ENCODE peak calls at places on chromosomes 7 and 10, in seven cellular contexts. D, P, T, R, G, U and O are unnamed samples.

GRCh38 chr7:24200407-24200806 is 83.6 kb upstream of the NPY start:
- DNase-seq in G (no peak), D (no peak), R (no peak), U (peak), T (no peak), P (no peak), O (no peak)

GRCh38 chr7:50614721-50615518 is 49.7 kb upstream of the DDC start:
- DNase-seq in D (no peak), G (no peak), U (no peak), R (no peak), P (no peak), T (no peak), O (no peak)

GRCh38 chr10:61076572-61077114 is 132.7 kb upstream of the RHOBTB1 start:
- DNase-seq in T (no peak), P (no peak), U (no peak), R (no peak), D (no peak), G (no peak), O (no peak)

GRCh38 chr10:47361293-47361692 is 13.1 kb downstream of the RBP3 start:
- DNase-seq in G (no peak), R (no peak), T (peak), D (peak), P (peak), U (no peak), O (no peak)

GRCh38 chr10:3926268-3926667 is 141.3 kb upstream of the KLF6 start:
- DNase-seq in G (no peak), U (no peak), P (no peak), R (peak), T (no peak), D (no peak), O (no peak)

GRCh38 chr7:114910787-114911186 is 11.1 kb upstream of the MDFIC start:
- DNase-seq in T (no peak), R (no peak), D (no peak), U (no peak), P (no peak), G (no peak), O (no peak)

GRCh38 chr7:51328351-51328801 is 11.8 kb upstream of the COBL start:
- DNase-seq in T (no peak), D (no peak), R (no peak), G (no peak), P (no peak), U (no peak), O (no peak)

GRCh38 chr7:81180573-81180972 is 261.7 kb upstream of the SEMA3C start:
- DNase-seq in D (no peak), P (no peak), G (no peak), R (no peak), U (no peak), T (no peak), O (no peak)

GRCh38 chr7:92831716-92832622 is 4.4 kb downstream of the CDK6 start:
- DNase-seq in G (no peak), P (no peak), T (no peak), D (peak), U (peak), R (peak), O (no peak)

GRCh38 chr10:19628767-19629443 is 187.3 kb upstream of the PLXDC2 start:
- DNase-seq in T (no peak), D (no peak), G (no peak), U (no peak), P (no peak), R (peak), O (no peak)

GRCh38 chr10:5976689-5977470 is 463 bp downstream of the IL15RA start:
- DNase-seq in U (no peak), T (peak), G (no peak), P (no peak), R (peak), D (peak), O (peak)

GRCh38 chr7:100745184-100745583 is 11.8 kb downstream of the ZAN start:
- DNase-seq in R (peak), P (no peak), T (peak), G (no peak), U (no peak), D (peak), O (peak)

GRCh38 chr7:88218836-88219605 is 817 bp downstream of the SRI start:
- DNase-seq in D (peak), U (peak), R (peak), G (no peak), P (peak), T (no peak), O (peak)

GRCh38 chr7:46855851-46856250 is 726.1 kb downstream of the TNS3 start:
- DNase-seq in D (no peak), T (no peak), U (no peak), R (no peak), P (no peak), G (no peak), O (no peak)

GRCh38 chr10:10662720-10663467 is 354.8 kb upstream of the CELF2 start:
- DNase-seq in U (no peak), R (no peak), D (no peak), G (peak), T (no peak), P (no peak), O (no peak)

GRCh38 chr10:131743190-131744151 is 157.3 kb upstream of the PPP2R2D start:
- DNase-seq in R (no peak), G (no peak), U (no peak), P (no peak), D (no peak), T (no peak), O (no peak)

GRCh38 chr7:3998060-3998459 is 684.0 kb upstream of the FOXK1 start:
- DNase-seq in T (no peak), G (no peak), U (no peak), R (no peak), D (peak), P (no peak), O (no peak)

DNA sequence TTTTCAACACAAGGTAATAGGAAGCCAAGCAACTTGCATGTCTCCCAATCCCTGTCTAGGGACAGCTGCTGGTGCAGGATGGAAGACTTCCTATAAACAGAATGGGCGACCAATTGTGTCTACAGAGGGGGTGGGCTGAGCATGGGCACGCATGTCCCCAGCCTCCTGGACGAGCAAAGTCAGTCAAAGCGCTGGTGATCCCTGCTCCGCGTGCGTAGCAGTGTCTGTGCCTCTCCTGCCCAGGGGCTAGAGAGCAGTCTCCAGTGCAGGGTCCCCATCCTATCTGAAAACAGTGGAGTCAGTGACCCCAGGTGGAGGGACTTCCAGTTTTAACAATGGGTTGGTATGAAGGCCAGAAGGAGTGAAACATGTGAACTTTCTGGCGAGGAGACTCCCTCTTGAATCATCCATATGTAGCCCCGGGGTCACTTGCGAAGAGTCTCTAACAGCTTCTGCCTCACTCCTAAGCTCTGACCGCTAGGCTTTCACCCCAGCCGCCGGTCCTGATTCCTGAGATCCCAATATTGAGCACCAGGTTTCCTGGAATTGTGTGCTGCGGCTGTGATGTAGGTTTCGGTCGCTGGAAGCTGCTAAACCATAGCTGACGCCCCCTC is 723 bp upstream of the CASP2 start:
- DNase-seq in U (no peak), D (no peak), P (no peak), R (no peak), G (no peak), T (no peak), O (no peak)
- H3K27ac ChIP-seq in U (peak), D (peak), P (peak), R (no peak), G (peak), T (peak), O (peak)

GRCh38 chr7:104767826-104768536 is 246.0 kb upstream of the KMT2E start:
- DNase-seq in G (no peak), R (no peak), P (no peak), D (no peak), U (no peak), T (no peak), O (no peak)
- TF ChIP-seq CTCF in G (no peak), R (no peak), P (no peak), D (no peak), U (no peak), T (no peak), O (no peak)

GRCh38 chr10:35079763-35080162 is 10.4 kb downstream of the CUL2 start:
- DNase-seq in P (no peak), U (no peak), T (peak), G (no peak), R (peak), D (peak), O (no peak)
- H3K4me3 ChIP-seq in P (no peak), U (no peak), T (no peak), G (no peak), R (no peak), D (no peak), O (no peak)

DNA sequence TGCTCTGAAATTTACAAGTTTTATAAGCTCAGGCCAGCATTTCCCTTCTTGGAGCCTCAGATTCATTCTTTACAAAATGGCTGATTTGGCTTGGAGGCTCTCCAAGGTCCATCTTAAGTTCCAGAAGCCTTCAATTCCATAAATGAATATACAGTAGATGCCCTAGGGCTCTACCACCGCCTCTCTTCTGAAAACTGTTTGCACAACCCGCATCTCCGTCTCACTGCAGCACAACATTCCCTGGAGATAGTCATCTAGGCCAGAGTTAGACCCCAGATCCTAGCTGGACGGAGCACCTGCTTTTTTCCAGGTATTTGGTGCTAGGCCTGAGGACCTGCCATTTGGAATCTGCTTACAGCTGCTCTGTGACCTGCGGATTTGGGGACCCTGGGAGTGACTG is 50.5 kb upstream of the NRP1 start:
- DNase-seq in G (no peak), P (no peak), R (no peak), D (no peak), U (no peak), T (no peak), O (no peak)
- H3K27ac ChIP-seq in G (no peak), P (no peak), R (no peak), D (no peak), U (no peak), T (no peak), O (no peak)

DNA sequence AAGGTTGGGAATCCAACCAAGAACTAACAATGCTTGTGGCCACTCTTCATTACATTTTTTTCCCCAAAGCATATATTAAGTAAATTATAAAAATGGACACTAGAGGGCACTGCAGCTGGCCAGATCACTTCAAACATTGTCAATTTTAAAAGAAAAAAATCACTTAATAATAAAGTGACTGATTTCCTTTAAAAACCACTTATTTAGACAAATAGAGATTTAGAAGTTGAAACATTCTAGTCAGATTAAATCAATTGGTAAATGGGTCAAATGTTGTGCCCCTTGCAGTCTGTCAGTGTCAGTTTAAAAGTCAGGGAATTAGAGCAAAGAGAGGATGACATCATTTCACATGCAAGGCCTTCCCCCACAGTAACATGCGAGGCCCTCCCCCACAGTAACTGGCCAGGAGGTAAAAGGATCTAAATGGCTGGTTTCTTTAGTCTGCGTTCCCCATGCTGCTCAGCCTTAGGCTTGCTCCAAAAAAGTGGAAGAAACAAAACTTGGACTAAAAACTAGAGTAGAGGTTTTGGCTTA is 177.9 kb downstream of the SKAP2 start:
- DNase-seq in G (no peak), R (peak), U (no peak), T (peak), D (peak), P (no peak), O (no peak)
- TF ChIP-seq CTCF in G (peak), R (peak), U (peak), T (peak), D (peak), P (peak), O (peak)

DNA sequence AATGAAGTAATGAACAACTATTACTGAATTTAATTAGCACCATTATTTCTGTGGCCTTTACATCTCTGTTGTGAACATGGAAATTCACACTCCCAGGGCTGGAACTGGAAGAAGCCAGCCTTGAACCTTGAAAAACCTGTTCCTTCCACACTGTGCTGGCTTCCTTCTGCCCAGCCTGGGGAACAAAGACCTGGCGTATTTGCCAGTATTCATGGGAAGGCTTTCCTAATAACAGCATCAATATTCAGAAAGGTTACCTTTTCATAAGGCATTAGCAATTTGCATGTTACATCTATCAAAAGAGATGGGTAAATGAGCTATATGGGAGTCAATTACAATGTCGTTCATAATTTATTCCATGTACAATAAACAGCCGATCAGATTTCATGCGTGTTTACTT is 1.3 kb downstream of the C10orf90 start:
- DNase-seq in R (no peak), T (no peak), U (no peak), G (no peak), D (no peak), P (no peak), O (no peak)
- H3K4me3 ChIP-seq in R (no peak), T (no peak), U (no peak), G (no peak), D (no peak), P (no peak), O (no peak)

GRCh38 chr10:101400529-101400928 is 46.6 kb downstream of the BTRC start:
- DNase-seq in R (no peak), D (peak), G (no peak), U (no peak), P (no peak), T (no peak), O (no peak)

GRCh38 chr10:101402711-101403110 is 48.7 kb downstream of the BTRC start:
- DNase-seq in P (no peak), U (no peak), T (no peak), R (no peak), G (no peak), D (no peak), O (no peak)

GRCh38 chr10:101405006-101405405 is 51.0 kb downstream of the BTRC start:
- DNase-seq in T (no peak), G (no peak), D (no peak), R (no peak), U (no peak), P (no peak), O (no peak)

DNA sequence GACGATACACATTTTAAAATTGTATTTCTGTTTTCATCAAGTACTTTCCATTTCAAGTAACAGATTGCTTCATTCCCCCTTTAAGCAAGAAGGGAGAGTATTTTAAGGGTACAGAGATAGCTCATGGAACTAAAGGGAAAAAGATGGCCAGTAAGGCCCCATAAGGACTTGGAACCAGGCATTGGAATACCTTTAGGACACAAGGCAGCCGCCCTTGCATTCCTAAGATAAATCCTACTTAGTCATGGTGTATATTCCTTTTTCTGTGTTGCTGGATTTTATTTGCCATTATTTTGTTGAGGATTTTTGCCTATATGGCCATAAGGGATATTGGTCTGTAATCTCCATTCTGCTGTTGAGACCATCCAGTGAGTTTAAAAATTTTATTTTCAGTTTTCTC is 49.2 kb downstream of the BTRC start:
- DNase-seq in P (no peak), R (no peak), D (no peak), U (no peak), T (no peak), G (no peak), O (no peak)
- H3K27ac ChIP-seq in P (no peak), R (no peak), D (no peak), U (no peak), T (no peak), G (no peak), O (no peak)

GRCh38 chr7:155752756-155753445 is 59.4 kb downstream of the SHH start:
- DNase-seq in T (no peak), G (no peak), D (no peak), P (no peak), U (no peak), R (no peak), O (no peak)
- TF ChIP-seq CTCF in T (no peak), G (no peak), D (no peak), P (no peak), U (no peak), R (no peak), O (no peak)

GRCh38 chr7:33038639-33039038 is 23.9 kb downstream of the NT5C3A start:
- DNase-seq in R (no peak), D (no peak), U (peak), G (no peak), P (no peak), T (no peak), O (no peak)

GRCh38 chr7:33043434-33043833 is 19.1 kb downstream of the NT5C3A start:
- DNase-seq in D (no peak), R (no peak), P (no peak), G (no peak), T (no peak), U (no peak), O (no peak)

GRCh38 chr7:33039905-33040292 is 22.7 kb downstream of the NT5C3A start:
- DNase-seq in T (no peak), G (no peak), P (no peak), U (no peak), D (no peak), R (no peak), O (no peak)

GRCh38 chr7:33039257-33039904 is 23.2 kb downstream of the NT5C3A start:
- DNase-seq in U (no peak), R (no peak), T (no peak), D (no peak), G (no peak), P (no peak), O (no peak)

GRCh38 chr7:33040803-33041516 is 21.6 kb downstream of the NT5C3A start:
- DNase-seq in P (no peak), T (no peak), R (no peak), U (peak), D (peak), G (no peak), O (peak)
- H3K4me3 ChIP-seq in P (no peak), T (no peak), R (no peak), U (no peak), D (no peak), G (no peak), O (peak)